ENCODE peak calls at places on chromosomes 7 and 10, in four cellular contexts. O, S, H and Y are unnamed samples.

GRCh38 chr10:94194256-94194655 is 168.5 kb downstream of the NOC3L start:
- DNase-seq in O (no peak), S (no peak), H (peak), Y (no peak)

GRCh38 chr10:51425431-51425830 is 274.0 kb downstream of the CSTF2T start:
- DNase-seq in O (no peak), S (no peak), H (peak), Y (no peak)

GRCh38 chr10:33487014-33487776 is 152.7 kb upstream of the NRP1 start:
- DNase-seq in O (peak), S (no peak), H (peak), Y (no peak)

GRCh38 chr10:58158806-58159205 is 108.9 kb downstream of the IPMK start:
- DNase-seq in O (no peak), S (no peak), H (peak), Y (no peak)

GRCh38 chr7:151626422-151627115 is 106.9 kb upstream of the RHEB start:
- DNase-seq in O (peak), S (no peak), H (peak), Y (no peak)

GRCh38 chr7:7181519-7182155 is 707 bp upstream of the C1GALT1 start:
- DNase-seq in O (no peak), S (peak), H (peak), Y (peak)

GRCh38 chr10:70743879-70744278 is 41.3 kb downstream of the TBATA start:
- DNase-seq in O (no peak), S (no peak), H (no peak), Y (no peak)

GRCh38 chr10:127018766-127019165 is 113.5 kb downstream of the DOCK1 start:
- DNase-seq in O (no peak), S (no peak), H (no peak), Y (no peak)

GRCh38 chr7:17130281-17131059 is 168.0 kb upstream of the AHR start:
- DNase-seq in O (no peak), S (no peak), H (peak), Y (peak)

GRCh38 chr10:92712016-92712889 is 22.5 kb downstream of the HHEX start:
- DNase-seq in O (peak), S (no peak), H (no peak), Y (no peak)

GRCh38 chr7:77439572-77439971 is 23.4 kb upstream of the GSAP start:
- DNase-seq in O (no peak), S (no peak), H (peak), Y (no peak)

GRCh38 chr10:131159771-131160170 is 151.8 kb downstream of the TCERG1L start:
- DNase-seq in O (no peak), S (no peak), H (no peak), Y (peak)